ENCODE peak calls at places on chromosomes 7 and 10, in six cellular contexts. E is T-helper 2 cell, H is dorsolateral prefrontal cortex, P is AG08396, Q is frontal cortex, I is MCF 10A. L is an unnamed sample.

GRCh38 chr10:77926566-77927342 is at the start of gene DLG5:
- DNase-seq in E (no peak), H (peak; percentile 34), P (peak; percentile 88), Q (peak; percentile 82), I (peak; percentile 61), L (peak; percentile 7)

GRCh38 chr10:97612386-97612785 is 20.9 kb downstream of the MORN4 start:
- DNase-seq in E (no peak), H (no peak), P (peak; percentile 56), Q (no peak), I (peak; percentile 74), L (no peak)

GRCh38 chr7:155298288-155298833 is 683 bp downstream of the INSIG1 start:
- DNase-seq in E (no peak), H (no peak), P (peak; percentile 33), Q (no peak), I (no peak), L (no peak)

GRCh38 chr10:79293841-79294705 is 53.2 kb upstream of the PPIF start:
- DNase-seq in E (no peak), H (no peak), P (peak; percentile 81), Q (no peak), I (peak; percentile 27), L (no peak)

GRCh38 chr10:116888380-116889055 is 39.2 kb downstream of the ENO4 start:
- DNase-seq in E (no peak), H (peak; percentile 37), P (peak; percentile 72), Q (no peak), I (peak; percentile 93), L (no peak)

GRCh38 chr7:155358948-155359712 is 61.5 kb downstream of the INSIG1 start:
- DNase-seq in E (no peak), H (no peak), P (no peak), Q (no peak), I (no peak), L (no peak)

GRCh38 chr10:116055919-116056252 is 217.1 kb downstream of the GFRA1 start:
- DNase-seq in E (no peak), H (no peak), P (no peak), Q (no peak), I (no peak), L (no peak)

GRCh38 chr7:128137096-128137655 is 103.9 kb upstream of the LEP start:
- DNase-seq in E (no peak), H (no peak), P (peak; percentile 72), Q (no peak), I (peak; percentile 56), L (no peak)

GRCh38 chr7:151247611-151248176 is 800 bp downstream of the SMARCD3 start:
- DNase-seq in E (no peak), H (no peak), P (no peak), Q (peak; percentile 53), I (no peak), L (no peak)

GRCh38 chr10:132272061-132272766 is 35.5 kb downstream of the STK32C start:
- DNase-seq in E (no peak), H (peak; percentile 52), P (peak; percentile 64), Q (no peak), I (no peak), L (no peak)